ENCODE peak calls at places on chromosomes 12 and 14, in six cellular contexts. B is Peyer's patch, O is IMR-90, H is GM13976, I is right atrium auricular region, N is fibroblast of mammary gland. D is an unnamed sample.

GRCh38 chr12:67269632-67270578 is 747 bp downstream of the CAND1 start:
- DNase-seq in N (no peak), I (no peak), O (no peak), H (peak; percentile 38), B (peak; percentile 73), D (peak; percentile 26)

GRCh38 chr12:24752763-24753462 is 196.0 kb downstream of the BCAT1 start:
- DNase-seq in B (no peak), O (no peak), I (no peak), H (no peak), N (no peak), D (no peak)

GRCh38 chr12:109711596-109712461 is 1.8 kb upstream of the FAM222A start:
- DNase-seq in H (no peak), N (no peak), B (no peak), O (no peak), I (no peak), D (no peak)

GRCh38 chr12:123897221-123897620 is 75.4 kb downstream of the CCDC92 start:
- DNase-seq in B (no peak), O (peak; percentile 72), H (no peak), I (no peak), N (peak; percentile 80), D (peak; percentile 53)

GRCh38 chr12:117097159-117097558 is 2.1 kb downstream of the TESC start:
- DNase-seq in B (peak; percentile 37), N (no peak), O (no peak), I (no peak), H (no peak), D (no peak)

GRCh38 chr12:4164591-4165558 is 108.7 kb upstream of the CCND2 start:
- DNase-seq in I (no peak), O (peak; percentile 75), B (peak; percentile 62), N (peak; percentile 64), H (peak; percentile 78), D (peak; percentile 69)

GRCh38 chr14:100383727-100384158 is 60.6 kb downstream of the SLC25A47 start:
- DNase-seq in N (peak; percentile 55), B (peak; percentile 78), H (peak; percentile 86), O (peak; percentile 55), I (no peak), D (no peak)

GRCh38 chr14:52895000-52895399 is 55.9 kb downstream of the FERMT2 start:
- DNase-seq in H (peak; percentile 32), O (peak; percentile 66), N (peak; percentile 52), B (no peak), I (no peak), D (no peak)

GRCh38 chr14:20690848-20691640 is 2.5 kb downstream of the ANG start:
- DNase-seq in H (peak; percentile 77), O (peak; percentile 72), B (no peak), N (peak; percentile 79), I (peak; percentile 63), D (peak; percentile 74)

GRCh38 chr12:69026341-69026740 is 93.4 kb upstream of the CPM start:
- DNase-seq in B (no peak), H (no peak), I (no peak), N (no peak), O (no peak), D (no peak)

GRCh38 chr12:14612895-14613294 is 45.2 kb upstream of the PLBD1 start:
- DNase-seq in O (no peak), I (no peak), N (no peak), B (no peak), H (no peak), D (no peak)

GRCh38 chr14:73452341-73453191 is 5.8 kb downstream of the NUMB start:
- DNase-seq in B (no peak), H (peak; percentile 36), I (no peak), O (peak; percentile 97), N (peak; percentile 96), D (peak; percentile 73)

GRCh38 chr14:103290494-103290893 is 43.5 kb upstream of the EIF5 start:
- DNase-seq in H (no peak), I (no peak), O (no peak), B (no peak), N (no peak), D (no peak)

GRCh38 chr12:57401165-57401564 is 29.7 kb downstream of the R3HDM2 start:
- DNase-seq in O (no peak), I (no peak), B (no peak), N (no peak), H (no peak), D (no peak)
- TF ChIP-seq CTCF in O (no peak), I (no peak), B (no peak), N (no peak), H (no peak), D (no peak)

GRCh38 chr14:101960225-101960624 is 4.1 kb upstream of the DYNC1H1 start:
- DNase-seq in H (no peak), N (peak; percentile 32), O (no peak), B (peak; percentile 47), I (no peak), D (no peak)
- TF ChIP-seq CTCF in H (peak; percentile 9), N (peak; percentile 55), O (peak; percentile 52), B (peak; percentile 28), I (no peak), D (peak; percentile 64)

GRCh38 chr12:2877959-2878732 is 1.1 kb downstream of the RHNO1 start:
- DNase-seq in N (peak; percentile 40), B (no peak), I (no peak), H (no peak), O (peak; percentile 53), D (peak; percentile 15)

GRCh38 chr12:2876431-2877046 is 435 bp downstream of the FOXM1 start:
- DNase-seq in H (peak; percentile 59), B (no peak), N (peak; percentile 21), O (no peak), I (no peak), D (peak; percentile 15)

GRCh38 chr12:2879853-2880252 is 2.8 kb downstream of the RHNO1 start:
- DNase-seq in B (no peak), O (no peak), N (no peak), I (no peak), H (no peak), D (no peak)

DNA sequence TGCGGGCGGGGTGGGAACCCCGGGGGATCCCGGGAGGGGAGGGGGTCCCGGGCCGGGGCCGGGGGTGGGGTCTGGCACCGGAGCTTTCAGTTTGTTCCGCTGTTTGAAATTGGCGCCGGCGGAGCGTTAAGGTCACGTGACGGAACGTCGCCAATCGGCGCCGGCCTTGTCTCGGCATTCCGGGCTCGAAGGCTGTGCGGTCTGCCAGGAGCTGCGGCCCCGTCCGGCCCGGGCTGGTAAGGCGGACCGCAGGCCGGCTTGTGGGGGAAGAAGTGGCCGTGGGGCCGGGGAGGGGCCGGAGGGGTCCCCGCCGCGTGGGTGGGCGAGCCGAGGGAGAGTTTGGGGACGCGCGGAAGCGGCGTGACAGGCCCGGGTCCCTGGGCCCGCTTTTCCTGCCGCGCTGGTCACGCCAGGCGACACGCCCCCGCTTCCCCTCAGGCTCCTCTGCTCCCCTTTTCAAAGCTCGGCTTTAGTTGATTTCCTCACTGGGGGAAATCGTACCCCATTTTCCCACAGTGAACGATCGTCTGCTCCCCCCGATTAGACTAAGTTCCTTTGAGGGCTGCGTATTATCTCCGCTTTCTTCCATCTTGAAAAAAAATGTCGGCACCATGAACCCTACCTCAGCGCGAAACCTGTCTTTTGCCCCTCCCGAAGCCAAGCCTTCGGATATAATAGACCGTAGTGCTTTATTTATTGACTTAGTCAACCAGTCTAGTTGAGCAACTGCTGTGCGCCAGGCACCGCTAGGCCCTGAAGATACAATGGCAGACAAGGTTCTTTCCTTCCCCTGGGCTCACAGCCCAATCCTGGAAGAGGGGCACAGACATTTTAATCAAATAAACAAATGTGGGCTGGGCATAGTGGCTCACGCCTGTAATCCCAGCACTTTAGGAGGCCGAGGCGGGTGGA is at the start of the genes FOXM1 and RHNO1:
- DNase-seq in H (peak; percentile 95), O (peak; percentile 85), N (peak; percentile 85), B (peak; percentile 95), I (peak; percentile 89), D (peak; percentile 84)
- TF ChIP-seq CTCF in H (no peak), O (peak; percentile 27), N (no peak), B (peak; percentile 33), I (no peak), D (no peak)

GRCh38 chr14:54329082-54329695 is 67.6 kb upstream of the CDKN3 start:
- DNase-seq in I (peak; percentile 68), O (peak; percentile 61), H (peak; percentile 43), N (peak; percentile 68), B (no peak), D (peak; percentile 56)
- TF ChIP-seq CTCF in I (peak; percentile 76), O (peak; percentile 79), H (peak; percentile 61), N (peak; percentile 94), B (peak; percentile 64), D (peak; percentile 83)

DNA sequence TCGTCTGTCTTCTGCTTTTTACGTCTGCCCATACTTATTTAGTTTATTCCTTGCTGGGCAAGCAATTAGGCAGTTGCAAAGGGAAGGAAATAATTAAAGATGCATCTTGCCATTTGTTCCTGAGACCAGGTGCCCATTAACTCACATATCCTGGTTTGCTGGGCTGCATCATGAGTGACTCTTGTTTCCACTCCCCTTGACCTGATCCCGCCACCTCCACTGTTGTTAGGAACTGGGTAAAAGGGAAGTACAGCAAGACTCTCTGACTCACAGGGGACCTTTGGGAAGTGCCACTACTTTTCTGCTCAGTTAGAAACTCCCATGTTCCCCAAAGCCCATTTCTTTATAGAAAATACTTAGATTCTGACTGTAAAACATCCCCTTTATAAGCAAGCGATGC is 186.1 kb upstream of the BCL2L14 start:
- DNase-seq in N (peak; percentile 43), H (no peak), O (peak; percentile 19), I (no peak), B (no peak), D (peak; percentile 74)
- TF ChIP-seq CTCF in N (no peak), H (no peak), O (no peak), I (no peak), B (no peak), D (no peak)

D was measured in bronchial epithelial cell.